ENCODE peak calls at places on chromosomes 6 and 20, in four cellular contexts. J, L, X and H are unnamed samples.

GRCh38 chr6:114404339-114404955 is 61.6 kb upstream of the HS3ST5 start:
- DNase-seq in J (no peak), L (no peak), X (no peak), H (no peak)

GRCh38 chr6:11320914-11321549 is 88.6 kb upstream of the NEDD9 start:
- DNase-seq in J (no peak), L (no peak), X (no peak), H (no peak)

GRCh38 chr6:43009124-43009523 is 4.6 kb downstream of the MEA1 start:
- DNase-seq in J (peak), L (peak), X (no peak), H (no peak)

GRCh38 chr20:37228656-37229055 is 33.0 kb downstream of the GHRH start:
- DNase-seq in J (no peak), L (no peak), X (no peak), H (no peak)

GRCh38 chr20:33233129-33233774 is 2.5 kb upstream of the BPIFA1 start:
- DNase-seq in J (no peak), L (peak), X (no peak), H (no peak)

GRCh38 chr20:21623781-21624094 is 81.7 kb upstream of the PAX1 start:
- DNase-seq in J (no peak), L (no peak), X (no peak), H (no peak)

GRCh38 chr6:157143171-157143884 is 180.0 kb downstream of the TMEM242 start:
- DNase-seq in J (no peak), L (no peak), X (no peak), H (no peak)

GRCh38 chr20:38290829-38291581 is 13.0 kb upstream of the BPI start:
- DNase-seq in J (peak), L (peak), X (no peak), H (no peak)

GRCh38 chr6:134240664-134241431 is 77.1 kb downstream of the SGK1 start:
- DNase-seq in J (no peak), L (no peak), X (no peak), H (no peak)

GRCh38 chr6:123715243-123715863 is 78.6 kb upstream of the TRDN start:
- DNase-seq in J (no peak), L (peak), X (peak), H (peak)

GRCh38 chr6:134115715-134116074 is 63.3 kb upstream of the SLC2A12 start:
- DNase-seq in J (no peak), L (no peak), X (no peak), H (no peak)

GRCh38 chr20:13261460-13262301 is 40.6 kb downstream of the ISM1 start:
- DNase-seq in J (peak), L (peak), X (peak), H (peak)
- H3K4me3 ChIP-seq in J (no peak), L (no peak), X (no peak), H (no peak)

DNA sequence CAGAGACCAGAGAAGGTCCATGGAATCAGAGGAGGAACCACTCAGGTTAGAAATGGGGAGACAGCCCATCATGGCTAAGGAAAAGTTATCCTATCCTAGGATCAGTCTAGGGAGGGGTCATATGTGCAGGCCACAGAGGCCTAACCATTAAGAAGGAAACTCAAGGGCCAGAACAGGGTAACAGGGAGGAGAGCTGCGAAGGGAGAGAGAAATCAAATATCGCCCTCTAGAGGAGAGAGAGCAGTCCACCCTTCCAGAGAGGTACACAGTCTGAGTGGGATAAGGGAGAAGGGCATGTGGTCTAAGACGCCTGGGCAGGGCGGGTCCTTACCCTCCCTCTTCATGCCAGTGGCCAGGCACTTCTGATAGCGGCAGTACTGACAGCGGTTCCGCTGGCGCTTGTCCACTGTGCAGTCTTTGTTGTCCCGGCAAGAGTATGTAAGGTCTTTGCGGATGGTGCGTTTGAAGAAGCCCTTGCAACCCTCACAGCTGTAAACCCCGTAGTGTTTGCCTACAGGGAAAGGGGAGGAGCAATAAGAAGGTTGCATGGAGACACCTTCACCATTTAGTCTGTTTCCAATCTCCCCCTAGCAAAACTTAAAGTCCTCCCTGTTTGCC is 2.9 kb downstream of the RXRB start:
- DNase-seq in J (peak), L (peak), X (peak), H (no peak)
- TF ChIP-seq TCF7L2 in J (no peak), L (no peak), X (peak), H (no peak)

DNA sequence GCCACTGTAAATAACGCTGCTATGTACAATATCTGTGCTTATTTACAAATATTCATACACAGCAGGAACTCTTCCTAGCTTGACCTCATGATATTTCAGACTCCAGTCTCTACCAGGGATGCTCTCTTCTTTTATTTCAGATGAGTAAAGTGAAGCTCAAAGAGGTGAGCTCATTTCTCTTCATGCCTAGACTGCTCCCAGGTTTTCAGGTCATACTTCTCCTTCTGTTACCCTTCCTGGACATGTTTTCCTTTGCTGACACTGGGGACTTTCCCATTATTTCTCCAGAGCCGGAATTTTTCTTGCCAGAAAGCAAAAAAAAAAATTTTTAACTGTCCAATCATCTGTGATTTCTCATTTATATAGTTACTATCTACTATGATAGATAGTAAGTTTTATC is 147.2 kb upstream of the DST start:
- DNase-seq in J (no peak), L (no peak), X (no peak), H (no peak)
- H3K27ac ChIP-seq in J (no peak), L (no peak), X (no peak), H (no peak)

GRCh38 chr20:62861732-62862336 is at the start of gene TCFL5:
- DNase-seq in J (peak), L (peak), X (peak), H (no peak)
- H3K4me3 ChIP-seq in J (peak), L (peak), X (peak), H (peak)

GRCh38 chr6:8193541-8193940 is 91.2 kb upstream of the EEF1E1 start:
- DNase-seq in J (no peak), L (no peak), X (no peak), H (no peak)

GRCh38 chr6:8191629-8192028 is 89.3 kb upstream of the EEF1E1 start:
- DNase-seq in J (no peak), L (no peak), X (no peak), H (no peak)

GRCh38 chr6:8192067-8192466 is 89.7 kb upstream of the EEF1E1 start:
- DNase-seq in J (no peak), L (no peak), X (no peak), H (no peak)

GRCh38 chr6:8194499-8194898 is 92.2 kb upstream of the EEF1E1 start:
- DNase-seq in J (no peak), L (no peak), X (no peak), H (no peak)

GRCh38 chr6:8192597-8192996 is 90.2 kb upstream of the EEF1E1 start:
- DNase-seq in J (no peak), L (no peak), X (no peak), H (no peak)
- TF ChIP-seq TCF7L2 in J (no peak), L (no peak), X (no peak), H (no peak)

GRCh38 chr6:109671721-109672120 is 19.3 kb downstream of the AK9 start:
- DNase-seq in J (no peak), L (peak), X (no peak), H (no peak)

GRCh38 chr6:109672204-109672603 is 18.8 kb downstream of the AK9 start:
- DNase-seq in J (no peak), L (no peak), X (no peak), H (no peak)

GRCh38 chr6:109676724-109677123 is 14.3 kb downstream of the AK9 start:
- DNase-seq in J (no peak), L (no peak), X (no peak), H (no peak)

GRCh38 chr6:109669811-109670210 is 21.2 kb downstream of the AK9 start:
- DNase-seq in J (no peak), L (no peak), X (no peak), H (no peak)

DNA sequence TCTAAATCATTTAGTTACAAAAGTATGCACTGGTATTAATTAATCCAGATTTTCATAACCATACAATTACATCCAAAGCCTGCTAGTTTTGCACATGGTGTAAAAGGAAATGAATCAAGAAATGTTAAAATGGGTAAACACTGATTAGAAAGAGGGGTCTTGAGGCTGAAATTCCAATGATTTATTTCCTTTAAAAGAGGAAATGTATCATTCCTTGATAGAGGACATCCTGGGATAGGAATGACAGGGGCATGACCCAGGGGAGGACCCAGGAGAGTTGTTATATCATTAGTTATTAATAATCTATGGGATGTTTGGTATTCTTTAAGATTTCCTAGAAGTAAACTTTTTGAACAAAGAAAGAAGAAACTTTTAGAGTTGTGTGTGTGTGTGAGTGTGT is 18.2 kb downstream of the AK9 start:
- DNase-seq in J (no peak), L (no peak), X (no peak), H (no peak)
- H3K27ac ChIP-seq in J (no peak), L (no peak), X (no peak), H (no peak)

GRCh38 chr20:61871160-61871559 is 194.5 kb downstream of the TAF4 start:
- DNase-seq in J (no peak), L (no peak), X (no peak), H (no peak)

GRCh38 chr20:61871913-61872312 is 193.8 kb downstream of the TAF4 start:
- DNase-seq in J (no peak), L (no peak), X (no peak), H (no peak)

GRCh38 chr20:61868006-61868405 is 197.7 kb downstream of the TAF4 start:
- DNase-seq in J (no peak), L (no peak), X (no peak), H (no peak)

GRCh38 chr20:61868466-61869090 is 197.1 kb downstream of the TAF4 start:
- DNase-seq in J (no peak), L (no peak), X (no peak), H (no peak)

GRCh38 chr20:61869750-61870507 is 195.8 kb downstream of the TAF4 start:
- DNase-seq in J (no peak), L (no peak), X (no peak), H (no peak)
- H3K4me3 ChIP-seq in J (no peak), L (no peak), X (no peak), H (no peak)

GRCh38 chr6:44935693-44936300 is 392.3 kb upstream of the RUNX2 start:
- DNase-seq in J (no peak), L (no peak), X (no peak), H (no peak)
- TF ChIP-seq TCF7L2 in J (no peak), L (no peak), X (no peak), H (no peak)